ENCODE peak calls at places on chromosomes 1 and 21, in five cellular contexts. One of them, this sample, is unnamed.
A peak's percentile ranks its signal among the peaks of the same experiment; 100 is the strongest.

GRCh38 chr1:237270338-237270737 is 228.4 kb downstream of the RYR2 start:
- DNase-seq in coronary artery: no peak
- DNase-seq in astrocyte of the spinal cord: no peak
- DNase-seq in AG04450: no peak
- DNase-seq in CD8-positive, alpha-beta T cell: no peak
- DNase-seq in this sample: no peak

GRCh38 chr1:205576805-205577761 is 54.7 kb downstream of the ELK4 start:
- DNase-seq in CD8-positive, alpha-beta T cell: no peak
- DNase-seq in coronary artery: no peak
- DNase-seq in astrocyte of the spinal cord: no peak
- DNase-seq in AG04450: no peak
- DNase-seq in this sample: no peak

GRCh38 chr21:27047331-27048314 is 80.7 kb upstream of the ADAMTS5 start:
- DNase-seq in coronary artery: no peak
- DNase-seq in CD8-positive, alpha-beta T cell: no peak
- DNase-seq in AG04450: no peak
- DNase-seq in astrocyte of the spinal cord: peak; percentile 38
- DNase-seq in this sample: no peak

GRCh38 chr1:220652995-220653394 is 37.2 kb upstream of the C1orf115 start:
- DNase-seq in astrocyte of the spinal cord: no peak
- DNase-seq in coronary artery: no peak
- DNase-seq in CD8-positive, alpha-beta T cell: no peak
- DNase-seq in AG04450: no peak
- DNase-seq in this sample: no peak

GRCh38 chr1:202037706-202038296 is 27.4 kb downstream of the ELF3 start:
- DNase-seq in coronary artery: no peak
- DNase-seq in CD8-positive, alpha-beta T cell: no peak
- DNase-seq in astrocyte of the spinal cord: no peak
- DNase-seq in AG04450: no peak
- DNase-seq in this sample: no peak

GRCh38 chr1:184296466-184297243 is 90.2 kb upstream of the C1orf21 start:
- DNase-seq in astrocyte of the spinal cord: peak; percentile 86
- DNase-seq in coronary artery: no peak
- DNase-seq in AG04450: peak; percentile 63
- DNase-seq in CD8-positive, alpha-beta T cell: no peak
- DNase-seq in this sample: no peak

GRCh38 chr1:202656057-202656456 is 54.2 kb downstream of the SYT2 start:
- DNase-seq in AG04450: no peak
- DNase-seq in astrocyte of the spinal cord: no peak
- DNase-seq in CD8-positive, alpha-beta T cell: no peak
- DNase-seq in coronary artery: no peak
- DNase-seq in this sample: peak; percentile 44

GRCh38 chr1:44220001-44220751 is 6.9 kb downstream of the DMAP1 start:
- DNase-seq in CD8-positive, alpha-beta T cell: no peak
- DNase-seq in astrocyte of the spinal cord: peak; percentile 35
- DNase-seq in coronary artery: no peak
- DNase-seq in AG04450: peak; percentile 54
- DNase-seq in this sample: no peak

GRCh38 chr1:181089777-181090505 is 1.4 kb downstream of the IER5 start:
- DNase-seq in CD8-positive, alpha-beta T cell: peak; percentile 70
- DNase-seq in coronary artery: peak; percentile 85
- DNase-seq in AG04450: no peak
- DNase-seq in astrocyte of the spinal cord: peak; percentile 53
- DNase-seq in this sample: peak; percentile 54

GRCh38 chr1:72635719-72636118 is 353.4 kb upstream of the NEGR1 start:
- DNase-seq in AG04450: no peak
- DNase-seq in CD8-positive, alpha-beta T cell: no peak
- DNase-seq in astrocyte of the spinal cord: peak; percentile 32
- DNase-seq in coronary artery: no peak
- DNase-seq in this sample: no peak

GRCh38 chr1:162357681-162358266 is 18.9 kb downstream of the SPATA46 start:
- DNase-seq in astrocyte of the spinal cord: peak; percentile 25
- DNase-seq in CD8-positive, alpha-beta T cell: no peak
- DNase-seq in AG04450: no peak
- DNase-seq in coronary artery: no peak
- DNase-seq in this sample: no peak

GRCh38 chr1:65958561-65959350 is 166.1 kb downstream of the PDE4B start:
- DNase-seq in coronary artery: no peak
- DNase-seq in AG04450: peak; percentile 21
- DNase-seq in CD8-positive, alpha-beta T cell: peak; percentile 25
- DNase-seq in astrocyte of the spinal cord: peak; percentile 68
- DNase-seq in this sample: peak; percentile 18

GRCh38 chr1:117060441-117061317 is 553 bp downstream of the TTF2 start:
- DNase-seq in astrocyte of the spinal cord: peak; percentile 48
- DNase-seq in coronary artery: no peak
- DNase-seq in CD8-positive, alpha-beta T cell: no peak
- DNase-seq in AG04450: no peak
- DNase-seq in this sample: no peak

GRCh38 chr1:58979085-58979484 is 195.2 kb upstream of the JUN start:
- DNase-seq in AG04450: no peak
- DNase-seq in astrocyte of the spinal cord: no peak
- DNase-seq in coronary artery: no peak
- DNase-seq in CD8-positive, alpha-beta T cell: no peak
- DNase-seq in this sample: no peak

GRCh38 chr1:183696981-183697380 is 43.9 kb upstream of the APOBEC4 start:
- DNase-seq in coronary artery: no peak
- DNase-seq in CD8-positive, alpha-beta T cell: no peak
- DNase-seq in astrocyte of the spinal cord: no peak
- DNase-seq in AG04450: no peak
- DNase-seq in this sample: no peak

GRCh38 chr1:21478356-21478755 is 30.9 kb upstream of the ALPL start:
- DNase-seq in AG04450: no peak
- DNase-seq in astrocyte of the spinal cord: no peak
- DNase-seq in coronary artery: no peak
- DNase-seq in CD8-positive, alpha-beta T cell: no peak
- DNase-seq in this sample: no peak

GRCh38 chr1:167369933-167370332 is 148.4 kb downstream of the CD247 start:
- DNase-seq in astrocyte of the spinal cord: no peak
- DNase-seq in coronary artery: no peak
- DNase-seq in CD8-positive, alpha-beta T cell: no peak
- DNase-seq in AG04450: no peak
- DNase-seq in this sample: no peak

GRCh38 chr1:86194491-86195034 is 38.0 kb upstream of the COL24A1 start:
- DNase-seq in astrocyte of the spinal cord: peak; percentile 36
- DNase-seq in AG04450: no peak
- DNase-seq in CD8-positive, alpha-beta T cell: no peak
- DNase-seq in coronary artery: no peak
- DNase-seq in this sample: no peak

GRCh38 chr21:31558839-31559367 is 100.6 kb upstream of the SOD1 start:
- DNase-seq in astrocyte of the spinal cord: peak; percentile 98
- DNase-seq in coronary artery: peak; percentile 88
- DNase-seq in AG04450: peak; percentile 30
- DNase-seq in CD8-positive, alpha-beta T cell: peak; percentile 90
- DNase-seq in this sample: peak; percentile 92

GRCh38 chr1:212671342-212672031 is 28.2 kb downstream of the BATF3 start:
- DNase-seq in astrocyte of the spinal cord: peak; percentile 84
- DNase-seq in coronary artery: peak; percentile 68
- DNase-seq in AG04450: no peak
- DNase-seq in CD8-positive, alpha-beta T cell: no peak
- DNase-seq in this sample: no peak

GRCh38 chr1:166703141-166703540 is 136.1 kb upstream of the POGK start:
- DNase-seq in coronary artery: no peak
- DNase-seq in AG04450: no peak
- DNase-seq in astrocyte of the spinal cord: no peak
- DNase-seq in CD8-positive, alpha-beta T cell: no peak
- DNase-seq in this sample: no peak

GRCh38 chr1:29651684-29652665 is 415.7 kb downstream of the PTPRU start:
- DNase-seq in coronary artery: peak; percentile 53
- DNase-seq in astrocyte of the spinal cord: no peak
- DNase-seq in CD8-positive, alpha-beta T cell: no peak
- DNase-seq in AG04450: no peak
- DNase-seq in this sample: no peak

GRCh38 chr1:3803905-3804626 is 7.8 kb upstream of the LRRC47 start:
- DNase-seq in coronary artery: no peak
- DNase-seq in astrocyte of the spinal cord: no peak
- DNase-seq in AG04450: no peak
- DNase-seq in CD8-positive, alpha-beta T cell: no peak
- DNase-seq in this sample: no peak

GRCh38 chr1:216285052-216285451 is 138.2 kb downstream of the USH2A start:
- DNase-seq in astrocyte of the spinal cord: no peak
- DNase-seq in AG04450: no peak
- DNase-seq in coronary artery: no peak
- DNase-seq in CD8-positive, alpha-beta T cell: no peak
- DNase-seq in this sample: no peak

GRCh38 chr1:5993553-5994510 is 1.6 kb upstream of the NPHP4 start:
- DNase-seq in coronary artery: no peak
- DNase-seq in astrocyte of the spinal cord: no peak
- DNase-seq in CD8-positive, alpha-beta T cell: no peak
- DNase-seq in AG04450: no peak
- DNase-seq in this sample: no peak

GRCh38 chr1:201184734-201185453 is 5.7 kb upstream of the IGFN1 start:
- DNase-seq in CD8-positive, alpha-beta T cell: no peak
- DNase-seq in AG04450: peak; percentile 60
- DNase-seq in astrocyte of the spinal cord: peak; percentile 65
- DNase-seq in coronary artery: no peak
- DNase-seq in this sample: peak; percentile 8

GRCh38 chr1:235002706-235003300 is 125.8 kb downstream of the TOMM20 start:
- DNase-seq in coronary artery: no peak
- DNase-seq in AG04450: no peak
- DNase-seq in astrocyte of the spinal cord: no peak
- DNase-seq in CD8-positive, alpha-beta T cell: no peak
- DNase-seq in this sample: no peak

GRCh38 chr1:113768916-113769598 is 9.8 kb upstream of the PHTF1 start:
- DNase-seq in AG04450: no peak
- DNase-seq in CD8-positive, alpha-beta T cell: no peak
- DNase-seq in coronary artery: no peak
- DNase-seq in astrocyte of the spinal cord: no peak
- DNase-seq in this sample: no peak

GRCh38 chr1:230365723-230366307 is 60.3 kb downstream of the PGBD5 start:
- DNase-seq in AG04450: no peak
- DNase-seq in astrocyte of the spinal cord: no peak
- DNase-seq in coronary artery: no peak
- DNase-seq in CD8-positive, alpha-beta T cell: no peak
- DNase-seq in this sample: no peak

GRCh38 chr1:238960071-238960470 is 426.3 kb upstream of the CHRM3 start:
- DNase-seq in coronary artery: no peak
- DNase-seq in AG04450: no peak
- DNase-seq in CD8-positive, alpha-beta T cell: no peak
- DNase-seq in astrocyte of the spinal cord: peak; percentile 79
- DNase-seq in this sample: no peak

GRCh38 chr21:43273016-43273707 is 104.4 kb downstream of the CRYAA start:
- DNase-seq in CD8-positive, alpha-beta T cell: no peak
- DNase-seq in AG04450: no peak
- DNase-seq in astrocyte of the spinal cord: no peak
- DNase-seq in coronary artery: no peak
- DNase-seq in this sample: no peak

GRCh38 chr1:34872133-34872503 is 12.6 kb upstream of the SMIM12 start:
- DNase-seq in AG04450: no peak
- DNase-seq in coronary artery: no peak
- DNase-seq in astrocyte of the spinal cord: no peak
- DNase-seq in CD8-positive, alpha-beta T cell: no peak
- DNase-seq in this sample: no peak
- TF ChIP-seq CTCF in AG04450: no peak
- TF ChIP-seq CTCF in coronary artery: no peak
- TF ChIP-seq CTCF in astrocyte of the spinal cord: no peak
- TF ChIP-seq CTCF in CD8-positive, alpha-beta T cell: no peak
- TF ChIP-seq CTCF in this sample: no peak

GRCh38 chr1:54340876-54341275 is 65.3 kb downstream of the SSBP3 start:
- DNase-seq in coronary artery: no peak
- DNase-seq in astrocyte of the spinal cord: no peak
- DNase-seq in CD8-positive, alpha-beta T cell: no peak
- DNase-seq in AG04450: no peak
- DNase-seq in this sample: no peak
- TF ChIP-seq CTCF in coronary artery: no peak
- TF ChIP-seq CTCF in astrocyte of the spinal cord: no peak
- TF ChIP-seq CTCF in CD8-positive, alpha-beta T cell: no peak
- TF ChIP-seq CTCF in AG04450: no peak
- TF ChIP-seq CTCF in this sample: no peak

GRCh38 chr1:157367091-157367739 is 185.1 kb downstream of the FCRL5 start:
- DNase-seq in astrocyte of the spinal cord: no peak
- DNase-seq in AG04450: no peak
- DNase-seq in CD8-positive, alpha-beta T cell: no peak
- DNase-seq in coronary artery: no peak
- DNase-seq in this sample: no peak

GRCh38 chr1:157360021-157360390 is 192.3 kb downstream of the FCRL5 start:
- DNase-seq in astrocyte of the spinal cord: no peak
- DNase-seq in AG04450: no peak
- DNase-seq in coronary artery: no peak
- DNase-seq in CD8-positive, alpha-beta T cell: no peak
- DNase-seq in this sample: no peak

GRCh38 chr1:157367870-157368269 is 184.4 kb downstream of the FCRL5 start:
- DNase-seq in coronary artery: no peak
- DNase-seq in AG04450: no peak
- DNase-seq in CD8-positive, alpha-beta T cell: no peak
- DNase-seq in astrocyte of the spinal cord: no peak
- DNase-seq in this sample: no peak

GRCh38 chr1:157364612-157365011 is 187.7 kb downstream of the FCRL5 start:
- DNase-seq in coronary artery: no peak
- DNase-seq in CD8-positive, alpha-beta T cell: no peak
- DNase-seq in astrocyte of the spinal cord: no peak
- DNase-seq in AG04450: no peak
- DNase-seq in this sample: no peak

DNA sequence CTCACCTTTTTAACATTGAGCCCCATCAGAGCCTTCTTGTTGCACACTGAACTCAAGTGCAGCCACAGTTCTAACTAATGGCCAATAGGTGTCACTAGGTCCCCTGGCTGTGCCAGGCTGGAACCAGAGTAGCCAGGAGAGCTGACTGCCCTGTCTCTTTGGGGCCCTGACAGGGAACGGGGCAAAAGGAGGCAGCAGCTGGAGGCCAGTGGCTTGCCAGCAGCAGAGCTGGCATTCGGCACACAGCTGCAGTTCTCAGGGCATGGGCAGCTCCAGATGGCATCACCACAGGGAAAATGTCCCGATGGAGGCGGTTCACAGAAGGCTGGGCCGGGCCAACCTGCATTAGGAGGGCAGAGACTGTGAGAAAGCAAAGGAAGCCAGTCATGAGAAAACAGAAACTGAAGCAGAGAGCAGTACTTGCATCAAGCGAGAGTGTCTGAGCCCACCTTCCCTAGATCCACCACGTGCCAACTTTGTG is 188.6 kb downstream of the FCRL5 start:
- DNase-seq in CD8-positive, alpha-beta T cell: no peak
- DNase-seq in AG04450: no peak
- DNase-seq in astrocyte of the spinal cord: peak; percentile 45
- DNase-seq in coronary artery: no peak
- DNase-seq in this sample: no peak
- TF ChIP-seq CTCF in CD8-positive, alpha-beta T cell: peak; percentile 15
- TF ChIP-seq CTCF in AG04450: peak; percentile 54
- TF ChIP-seq CTCF in astrocyte of the spinal cord: peak; percentile 84
- TF ChIP-seq CTCF in coronary artery: no peak
- TF ChIP-seq CTCF in this sample: peak; percentile 62

GRCh38 chr1:155282488-155283086 is 5.3 kb downstream of the HCN3 start:
- DNase-seq in AG04450: no peak
- DNase-seq in astrocyte of the spinal cord: no peak
- DNase-seq in CD8-positive, alpha-beta T cell: no peak
- DNase-seq in coronary artery: no peak
- DNase-seq in this sample: no peak

GRCh38 chr1:155278689-155279160 is 1.5 kb downstream of the HCN3 start:
- DNase-seq in coronary artery: no peak
- DNase-seq in astrocyte of the spinal cord: no peak
- DNase-seq in AG04450: no peak
- DNase-seq in CD8-positive, alpha-beta T cell: no peak
- DNase-seq in this sample: no peak

GRCh38 chr1:155277070-155277895 is at the start of gene HCN3:
- DNase-seq in astrocyte of the spinal cord: peak; percentile 93
- DNase-seq in AG04450: peak; percentile 85
- DNase-seq in coronary artery: peak; percentile 98
- DNase-seq in CD8-positive, alpha-beta T cell: peak; percentile 95
- DNase-seq in this sample: peak; percentile 100

GRCh38 chr1:155273134-155273982 is at the start of gene CLK2:
- DNase-seq in astrocyte of the spinal cord: peak; percentile 95
- DNase-seq in CD8-positive, alpha-beta T cell: peak; percentile 95
- DNase-seq in coronary artery: peak; percentile 96
- DNase-seq in AG04450: peak; percentile 78
- DNase-seq in this sample: peak; percentile 93

GRCh38 chr1:155277896-155278688 is 829 bp downstream of the HCN3 start:
- DNase-seq in AG04450: no peak
- DNase-seq in CD8-positive, alpha-beta T cell: peak; percentile 78
- DNase-seq in coronary artery: no peak
- DNase-seq in astrocyte of the spinal cord: peak; percentile 15
- DNase-seq in this sample: peak; percentile 58
- TF ChIP-seq CTCF in AG04450: peak; percentile 28
- TF ChIP-seq CTCF in CD8-positive, alpha-beta T cell: peak; percentile 44
- TF ChIP-seq CTCF in coronary artery: no peak
- TF ChIP-seq CTCF in astrocyte of the spinal cord: peak; percentile 39
- TF ChIP-seq CTCF in this sample: peak; percentile 57